ENCODE peak calls at places on chromosomes 3 and 15, in five cellular contexts. W is heart left ventricle, U is transverse colon, L is body of pancreas, K is NB4. V is an unnamed sample.

GRCh38 chr15:64618138-64618537 is 157.3 kb downstream of the RBPMS2 start:
- DNase-seq in W (no peak), K (no peak), U (no peak), L (no peak), V (no peak)

GRCh38 chr3:111690242-111690641 is 95.1 kb upstream of the ZBED2 start:
- DNase-seq in U (no peak), L (no peak), K (no peak), W (no peak), V (no peak)

GRCh38 chr15:56931674-56932507 is 13.4 kb downstream of the TCF12 start:
- DNase-seq in K (no peak), L (no peak), U (no peak), W (no peak), V (no peak)

GRCh38 chr3:20064796-20065564 is 24.7 kb downstream of the KAT2B start:
- DNase-seq in K (no peak), L (no peak), W (no peak), U (no peak), V (peak)

GRCh38 chr3:94787734-94788133 is 724.9 kb downstream of the NSUN3 start:
- DNase-seq in K (no peak), U (no peak), L (no peak), W (no peak), V (no peak)

GRCh38 chr3:15064299-15064834 is 748 bp downstream of the MRPS25 start:
- DNase-seq in L (peak), K (peak), U (peak), W (no peak), V (peak)

GRCh38 chr15:85318048-85318731 is 62.2 kb upstream of the AKAP13 start:
- DNase-seq in K (peak), W (no peak), U (peak), L (no peak), V (no peak)

GRCh38 chr3:117645561-117646242 is 936.1 kb downstream of the TUSC7 start:
- DNase-seq in L (no peak), W (no peak), U (no peak), K (no peak), V (no peak)

GRCh38 chr3:134333522-134334181 is 40.6 kb downstream of the AMOTL2 start:
- DNase-seq in L (no peak), U (no peak), W (no peak), K (no peak), V (no peak)

GRCh38 chr15:62935300-62936081 is 107.1 kb upstream of the TPM1 start:
- DNase-seq in W (no peak), L (no peak), K (no peak), U (no peak), V (no peak)

GRCh38 chr3:101824691-101825090 is 24.6 kb upstream of the NFKBIZ start:
- DNase-seq in L (no peak), K (no peak), W (no peak), U (no peak), V (no peak)

GRCh38 chr15:63950911-63951481 is 95.3 kb downstream of the DAPK2 start:
- DNase-seq in K (no peak), W (no peak), U (no peak), L (no peak), V (no peak)

GRCh38 chr3:160758929-160759577 is 3.0 kb downstream of the PPM1L start:
- DNase-seq in W (no peak), K (no peak), L (no peak), U (no peak), V (no peak)

GRCh38 chr15:58361291-58361759 is 70.5 kb upstream of the LIPC start:
- DNase-seq in L (peak), K (peak), W (no peak), U (no peak), V (no peak)

GRCh38 chr15:89556413-89557262 is 18.6 kb upstream of the TICRR start:
- DNase-seq in W (peak), U (peak), K (peak), L (peak), V (peak)

GRCh38 chr3:160641675-160642330 is 35.2 kb upstream of the ARL14 start:
- DNase-seq in K (no peak), W (no peak), U (no peak), L (no peak), V (no peak)

GRCh38 chr3:150763122-150763840 is at the start of gene SIAH2:
- DNase-seq in U (peak), L (peak), K (peak), W (peak), V (peak)

GRCh38 chr15:80778621-80778963 is 578 bp upstream of the CEMIP start:
- DNase-seq in W (no peak), U (no peak), L (no peak), K (no peak), V (no peak)

GRCh38 chr15:59616390-59616789 is 4.8 kb downstream of the GCNT3 start:
- DNase-seq in W (no peak), K (no peak), U (peak), L (peak), V (no peak)

GRCh38 chr3:138187296-138188012 is at the start of gene ARMC8:
- DNase-seq in W (peak), U (peak), K (no peak), L (peak), V (no peak)

GRCh38 chr15:101088311-101088710 is 163.5 kb downstream of the CHSY1 start:
- DNase-seq in L (no peak), K (peak), W (no peak), U (no peak), V (no peak)

GRCh38 chr3:194313642-194314430 is 37.3 kb downstream of the CPN2 start:
- DNase-seq in L (no peak), U (peak), K (peak), W (peak), V (no peak)

GRCh38 chr3:55315396-55315795 is 171.7 kb downstream of the WNT5A start:
- DNase-seq in W (no peak), L (no peak), K (no peak), U (no peak), V (no peak)

GRCh38 chr3:32045091-32045964 is 61.1 kb upstream of the GPD1L start:
- DNase-seq in U (peak), W (no peak), L (peak), K (peak), V (no peak)

GRCh38 chr3:162601101-162601670 is 1104.6 kb downstream of the OTOL1 start:
- DNase-seq in K (no peak), W (no peak), L (no peak), U (no peak), V (no peak)

GRCh38 chr15:99324082-99324620 is 72.9 kb downstream of the LRRC28 start:
- DNase-seq in L (no peak), W (no peak), U (no peak), K (peak), V (peak)

GRCh38 chr3:58388550-58389061 is 45.0 kb downstream of the PDHB start:
- DNase-seq in K (no peak), L (no peak), U (no peak), W (no peak), V (no peak)

GRCh38 chr3:8663177-8664061 is 18.8 kb upstream of the SSUH2 start:
- DNase-seq in K (peak), U (peak), L (peak), W (peak), V (peak)

GRCh38 chr3:195063596-195064193 is 207.3 kb downstream of the XXYLT1 start:
- DNase-seq in K (no peak), L (no peak), W (no peak), U (peak), V (no peak)

GRCh38 chr3:63662500-63662899 is 10.0 kb downstream of the SNTN start:
- DNase-seq in U (peak), L (no peak), W (no peak), K (no peak), V (no peak)

GRCh38 chr3:86563358-86563970 is 427.5 kb downstream of the VGLL3 start:
- DNase-seq in W (no peak), L (no peak), K (peak), U (no peak), V (peak)

GRCh38 chr3:169526246-169526645 is 137.3 kb downstream of the MECOM start:
- DNase-seq in W (no peak), L (no peak), K (no peak), U (no peak), V (no peak)

GRCh38 chr3:128433630-128434185 is 33.0 kb downstream of the DNAJB8 start:
- DNase-seq in L (no peak), U (no peak), W (no peak), K (no peak), V (no peak)

GRCh38 chr3:62696011-62696410 is 179.2 kb downstream of the CADPS start:
- DNase-seq in W (no peak), U (no peak), L (no peak), K (no peak), V (no peak)

GRCh38 chr3:9244495-9245183 is 4.8 kb downstream of the SRGAP3 start:
- DNase-seq in K (no peak), W (no peak), U (no peak), L (no peak), V (no peak)

GRCh38 chr3:142576792-142577191 is 1.7 kb downstream of the ATR start:
- DNase-seq in W (no peak), K (no peak), L (no peak), U (no peak), V (no peak)

GRCh38 chr3:142574665-142575064 is 3.9 kb downstream of the ATR start:
- DNase-seq in W (no peak), K (peak), L (no peak), U (no peak), V (no peak)

GRCh38 chr3:142577701-142578308 is 728 bp downstream of the ATR start:
- DNase-seq in K (no peak), W (no peak), L (no peak), U (no peak), V (peak)

GRCh38 chr3:142580061-142580423 is 1.5 kb upstream of the ATR start:
- DNase-seq in W (no peak), U (no peak), L (no peak), K (no peak), V (no peak)

DNA sequence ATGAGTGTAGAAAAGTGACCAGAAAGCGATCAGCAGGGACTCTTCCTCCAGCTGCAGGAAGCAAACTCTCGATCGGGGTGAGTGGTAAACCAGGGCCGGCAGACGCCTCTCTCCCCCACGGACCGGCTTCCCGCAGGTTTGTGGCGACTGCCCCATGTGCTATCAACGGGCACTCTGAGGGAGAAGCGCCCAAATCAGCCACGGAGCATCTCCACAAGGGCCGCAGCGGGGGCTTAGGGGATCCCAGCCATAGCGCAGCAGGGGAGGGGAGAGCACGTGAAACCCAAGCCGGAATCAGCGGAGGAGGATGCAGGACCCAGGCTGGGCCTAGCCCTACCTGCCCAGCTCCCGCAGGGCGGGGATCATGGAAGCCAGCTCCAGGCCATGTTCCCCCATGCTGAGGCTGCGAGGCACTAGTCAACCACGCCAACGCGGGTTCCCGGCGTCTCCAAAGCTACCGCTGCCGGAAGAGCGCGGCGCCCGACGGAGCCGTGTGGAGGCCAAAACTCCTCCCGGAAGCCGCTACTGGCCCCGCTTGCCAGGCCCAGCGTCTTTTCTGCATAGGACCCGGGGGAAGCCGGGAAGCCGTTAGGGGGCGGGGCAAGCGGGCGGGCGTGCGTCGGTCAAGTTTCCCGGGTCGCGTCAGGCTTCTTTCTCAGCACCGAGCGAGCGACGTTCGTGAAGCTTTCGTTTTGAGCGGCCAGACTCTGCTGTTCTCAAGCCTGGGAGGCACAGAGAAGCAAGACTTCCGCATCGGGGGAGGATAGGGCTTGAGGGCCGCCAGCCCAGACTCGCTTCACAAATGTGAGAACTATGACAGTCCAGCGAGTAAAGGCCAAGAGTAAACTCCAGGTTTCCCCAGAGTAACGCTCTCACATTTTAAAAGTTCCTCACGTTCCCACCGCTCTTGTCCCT is at the start of gene ATR:
- DNase-seq in K (peak), U (peak), L (peak), W (peak), V (peak)
- TF ChIP-seq POLR2A in K (peak), U (peak), L (peak), W (no peak), V (peak)

DNA sequence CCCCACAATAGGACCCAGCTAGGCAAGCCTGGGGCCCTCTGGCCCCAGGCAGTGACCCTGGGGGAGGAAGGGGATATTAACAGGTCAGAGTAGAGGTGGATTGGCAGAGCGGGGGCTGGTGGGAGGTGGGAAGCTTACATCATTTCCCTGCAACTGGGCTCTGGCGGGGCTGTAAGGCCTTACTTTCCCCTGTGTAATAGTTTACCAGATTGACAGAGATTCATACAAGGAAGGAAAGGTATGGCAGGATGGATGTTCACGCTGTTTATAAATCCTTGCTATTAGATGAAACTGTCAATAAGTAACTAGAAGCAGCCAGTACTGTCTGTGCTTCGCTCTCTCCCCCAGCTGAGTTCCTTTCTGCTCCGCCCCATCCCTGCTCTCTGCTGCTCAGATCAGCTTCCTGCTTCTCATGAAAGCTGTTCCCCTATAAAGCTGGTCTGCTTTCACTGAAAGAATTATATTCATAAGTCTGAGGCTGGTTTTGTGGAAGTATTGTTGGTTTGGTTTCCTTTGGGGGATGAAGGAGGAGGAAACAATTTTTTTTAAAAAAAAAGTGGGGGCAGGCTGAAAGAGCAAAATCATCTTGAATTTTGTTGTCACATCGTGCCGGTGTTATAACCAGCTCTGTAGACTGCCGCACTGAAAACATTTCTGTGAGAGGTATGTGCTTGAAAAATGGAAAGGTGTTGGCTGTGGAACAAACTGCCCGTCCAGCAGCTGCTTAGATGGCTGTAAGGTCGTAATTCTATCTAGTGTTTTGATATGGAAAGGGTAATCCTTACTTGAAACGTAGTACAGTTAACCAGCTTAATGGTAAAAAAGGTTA is 76.4 kb downstream of the BBX start:
- DNase-seq in L (peak), W (peak), U (peak), K (peak), V (peak)
- TF ChIP-seq POLR2A in L (no peak), W (no peak), U (no peak), K (no peak), V (peak)

GRCh38 chr15:75214293-75215096 is 12.8 kb downstream of the C15orf39 start:
- DNase-seq in W (no peak), K (no peak), L (no peak), U (no peak), V (no peak)

GRCh38 chr15:75213212-75213767 is 11.6 kb downstream of the C15orf39 start:
- DNase-seq in L (no peak), W (no peak), U (no peak), K (no peak), V (no peak)

GRCh38 chr15:75212200-75212858 is 10.6 kb downstream of the C15orf39 start:
- DNase-seq in K (no peak), W (no peak), U (no peak), L (no peak), V (no peak)

GRCh38 chr15:75215107-75216004 is 13.7 kb downstream of the C15orf39 start:
- DNase-seq in K (peak), U (no peak), L (no peak), W (no peak), V (no peak)

GRCh38 chr15:75213768-75214221 is 12.1 kb downstream of the C15orf39 start:
- DNase-seq in K (no peak), U (no peak), L (no peak), W (no peak), V (no peak)
- TF ChIP-seq POLR2A in K (no peak), U (no peak), L (no peak), W (no peak), V (no peak)

GRCh38 chr3:108090701-108091497 is at the start of gene CD47:
- DNase-seq in L (peak), U (peak), K (peak), W (peak), V (peak)
- TF ChIP-seq POLR2A in L (peak), U (peak), K (peak), W (peak), V (peak)

DNA sequence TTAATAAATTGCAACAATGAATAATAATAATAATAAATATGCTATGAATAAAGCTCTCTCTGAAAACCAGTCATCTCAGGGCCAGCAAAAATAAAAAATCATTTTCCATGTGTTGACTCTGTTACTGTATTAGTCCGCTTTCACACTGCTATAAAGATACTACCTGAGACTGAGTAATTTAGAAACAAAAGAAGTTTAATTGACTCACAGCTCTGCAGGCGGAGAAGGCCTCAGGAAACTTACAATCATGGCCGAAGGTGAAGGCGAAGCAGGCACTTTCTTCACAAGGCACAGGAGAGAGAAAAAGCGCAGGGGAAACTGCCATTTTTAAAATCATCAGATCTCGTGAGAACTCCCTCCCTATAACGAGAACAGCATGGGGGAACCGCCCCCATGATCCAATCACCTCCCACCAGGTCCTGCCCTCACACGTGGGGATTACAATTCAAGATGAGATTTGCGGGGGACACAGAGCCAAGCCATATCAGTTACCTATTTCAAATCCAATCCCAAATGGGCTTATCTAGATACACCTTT is 224.1 kb downstream of the IGSF11 start:
- DNase-seq in K (no peak), W (no peak), L (no peak), U (no peak), V (no peak)
- TF ChIP-seq POLR2A in K (no peak), W (no peak), L (no peak), U (no peak), V (no peak)

DNA sequence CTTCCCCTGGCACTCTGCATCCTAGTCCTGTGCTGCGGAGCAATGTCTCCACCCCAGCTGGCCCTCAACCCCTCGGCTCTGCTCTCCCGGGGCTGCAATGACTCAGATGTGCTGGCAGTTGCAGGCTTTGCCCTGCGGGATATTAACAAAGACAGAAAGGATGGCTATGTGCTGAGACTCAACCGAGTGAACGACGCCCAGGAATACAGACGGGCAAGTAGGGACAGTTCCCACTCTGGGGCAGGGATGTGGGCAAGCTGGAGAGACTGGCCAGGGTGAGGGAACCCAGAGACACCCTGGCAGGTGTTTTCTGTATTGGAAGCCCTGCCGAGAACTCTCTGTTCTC is 247 bp downstream of the FETUB start:
- DNase-seq in U (no peak), L (no peak), W (no peak), K (no peak), V (no peak)
- TF ChIP-seq POLR2A in U (no peak), L (no peak), W (no peak), K (no peak), V (no peak)

GRCh38 chr15:68700395-68701123 is 120.1 kb downstream of the ANP32A start:
- DNase-seq in K (no peak), U (peak), L (no peak), W (peak), V (no peak)
- TF ChIP-seq POLR2A in K (no peak), U (no peak), L (no peak), W (no peak), V (no peak)

GRCh38 chr15:74615313-74616019 is at the start of gene CLK3:
- DNase-seq in W (peak), K (peak), L (peak), U (peak), V (peak)
- TF ChIP-seq POLR2A in W (peak), K (peak), L (peak), U (peak), V (peak)

GRCh38 chr15:65772909-65773308 is 19.2 kb downstream of the DENND4A start:
- DNase-seq in K (no peak), U (no peak), L (no peak), W (no peak), V (no peak)
- TF ChIP-seq POLR2A in K (no peak), U (no peak), L (no peak), W (no peak), V (no peak)

GRCh38 chr15:73555080-73555479 is 78.1 kb downstream of the NPTN start:
- DNase-seq in U (no peak), W (no peak), K (no peak), L (no peak), V (no peak)

GRCh38 chr15:73550190-73550589 is 83.0 kb downstream of the NPTN start:
- DNase-seq in W (no peak), K (no peak), U (no peak), L (no peak), V (no peak)
- TF ChIP-seq POLR2A in W (no peak), K (no peak), U (no peak), L (no peak), V (no peak)

V was measured in erythroblast.